ENCODE peak calls at places on chromosome 9, in eight cellular contexts. D is natural killer cell, M is cardiac fibroblast, H is dorsolateral prefrontal cortex, E is left ventricle myocardium inferior, I is Calu3, R is endothelial cell, O is hepatocyte. X is an unnamed sample.

GRCh38 chr9:131951905-131952304 is 127.8 kb downstream of the MED27 start:
- DNase-seq in I (no peak), O (no peak), D (no peak), E (peak), H (peak), M (peak), R (no peak), X (peak)

GRCh38 chr9:34279431-34279830 is 49.6 kb downstream of the KIF24 start:
- DNase-seq in D (no peak), R (no peak), E (no peak), H (no peak), I (no peak), M (peak), O (no peak), X (no peak)

GRCh38 chr9:123629531-123629930 is 273.5 kb downstream of the CRB2 start:
- DNase-seq in M (no peak), I (no peak), R (no peak), O (no peak), D (no peak), H (no peak), E (no peak), X (no peak)

GRCh38 chr9:124818431-124819281 is 34.6 kb upstream of the WDR38 start:
- DNase-seq in D (no peak), M (no peak), H (no peak), R (no peak), E (no peak), I (peak), O (peak), X (no peak)

GRCh38 chr9:94083384-94083783 is 880 bp upstream of the PTPDC1 start:
- DNase-seq in I (no peak), M (peak), D (no peak), E (no peak), H (no peak), R (no peak), O (no peak), X (no peak)

GRCh38 chr9:74846771-74847170 is 41.0 kb downstream of the TRPM6 start:
- DNase-seq in E (no peak), M (no peak), H (no peak), R (no peak), D (no peak), O (no peak), I (no peak), X (no peak)

GRCh38 chr9:87387351-87388055 is 110.2 kb upstream of the DAPK1 start:
- DNase-seq in O (no peak), R (no peak), I (no peak), E (no peak), M (peak), D (no peak), H (no peak), X (no peak)

GRCh38 chr9:112533660-112534059 is 47.0 kb downstream of the KIAA1958 start:
- DNase-seq in O (no peak), M (no peak), H (no peak), E (no peak), I (no peak), D (no peak), R (no peak), X (no peak)

GRCh38 chr9:119164716-119165115 is 204.5 kb downstream of the BRINP1 start:
- DNase-seq in I (no peak), H (no peak), O (no peak), D (no peak), R (no peak), E (no peak), M (no peak), X (no peak)

GRCh38 chr9:127539259-127539981 is 72.7 kb upstream of the STXBP1 start:
- DNase-seq in O (no peak), H (no peak), E (no peak), M (no peak), D (no peak), I (no peak), R (no peak), X (no peak)

GRCh38 chr9:134693641-134694367 is 52.2 kb downstream of the COL5A1 start:
- DNase-seq in R (no peak), H (peak), D (no peak), O (no peak), E (peak), M (no peak), I (no peak), X (no peak)

GRCh38 chr9:73810585-73811215 is 659.0 kb downstream of the ANXA1 start:
- DNase-seq in D (no peak), E (no peak), R (no peak), I (no peak), H (no peak), O (no peak), M (peak), X (no peak)

GRCh38 chr9:19162956-19163355 is 35.7 kb upstream of the PLIN2 start:
- DNase-seq in R (no peak), E (peak), D (no peak), M (peak), O (peak), I (no peak), H (no peak), X (no peak)

GRCh38 chr9:128895556-128895955 is 13.6 kb downstream of the LRRC8A start:
- DNase-seq in H (no peak), O (no peak), R (no peak), D (no peak), I (no peak), M (no peak), E (no peak), X (no peak)

GRCh38 chr9:116589392-116590354 is 97.4 kb upstream of the TRIM32 start:
- DNase-seq in R (peak), M (peak), E (no peak), H (no peak), O (peak), I (no peak), D (no peak), X (no peak)

GRCh38 chr9:16103613-16104012 is 550.8 kb downstream of the CCDC171 start:
- DNase-seq in M (no peak), E (no peak), H (no peak), O (peak), D (no peak), I (no peak), R (no peak), X (no peak)

GRCh38 chr9:69697475-69697874 is 25.3 kb upstream of the APBA1 start:
- DNase-seq in O (no peak), R (no peak), D (no peak), H (no peak), E (no peak), I (no peak), M (no peak), X (no peak)

GRCh38 chr9:79809931-79810330 is 238.2 kb downstream of the TLE4 start:
- DNase-seq in D (no peak), O (no peak), M (peak), H (no peak), E (no peak), I (no peak), R (no peak), X (no peak)

GRCh38 chr9:11194249-11194648 is 581.4 kb upstream of the PTPRD start:
- DNase-seq in O (no peak), I (no peak), D (no peak), E (no peak), M (no peak), H (no peak), R (no peak), X (no peak)

GRCh38 chr9:134027561-134027960 is 2.3 kb downstream of the BRD3OS start:
- DNase-seq in H (no peak), O (no peak), I (no peak), E (no peak), M (no peak), D (no peak), R (no peak), X (no peak)

GRCh38 chr9:1042466-1042865 is 7.7 kb upstream of the DMRT2 start:
- DNase-seq in H (peak), E (no peak), I (no peak), O (no peak), M (no peak), R (peak), D (no peak), X (no peak)
- TF ChIP-seq CTCF in H (peak), E (peak), I (no peak), O (no peak), M (no peak), R (peak), D (no peak), X (peak)

GRCh38 chr9:21812415-21812814 is 10.0 kb downstream of the MTAP start:
- DNase-seq in I (peak), M (peak), H (no peak), E (no peak), O (no peak), R (peak), D (no peak), X (no peak)
- TF ChIP-seq CTCF in I (no peak), M (no peak), H (no peak), E (no peak), O (no peak), R (no peak), D (no peak), X (no peak)

DNA sequence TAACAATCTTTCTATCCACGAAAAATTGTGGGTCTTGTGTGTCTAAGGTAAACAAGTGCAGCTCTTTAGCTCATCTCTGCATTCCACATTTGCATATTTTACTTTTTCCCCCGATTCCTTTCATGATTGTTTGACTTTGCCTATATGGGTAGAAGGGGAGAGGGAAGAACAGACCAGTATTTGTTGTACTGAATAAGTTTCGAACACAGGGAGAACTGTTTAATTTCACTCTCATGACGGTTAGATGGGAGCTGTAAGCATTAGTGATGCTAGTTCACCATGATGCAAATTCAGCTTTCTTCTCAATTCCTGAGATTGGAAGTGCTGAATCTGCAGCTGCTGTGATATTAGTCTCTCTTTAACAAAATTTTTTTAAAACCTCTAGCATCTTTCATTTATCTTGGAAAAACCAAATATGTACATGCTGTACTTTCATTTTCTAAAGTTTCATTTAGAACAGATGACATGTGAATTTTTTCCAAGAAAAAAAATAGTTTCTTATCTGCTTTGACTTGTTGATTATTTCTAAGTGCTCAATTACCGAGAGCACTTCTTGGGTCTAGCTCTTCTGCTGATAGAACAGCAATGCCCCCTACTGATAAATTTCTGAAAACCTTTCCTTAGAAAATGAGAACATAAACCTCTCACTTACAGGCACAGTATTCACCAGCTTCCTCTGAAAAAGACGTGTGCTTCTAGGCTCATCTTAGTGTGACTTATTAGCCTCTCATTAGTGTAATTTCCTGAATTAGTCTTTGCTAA is 149.5 kb downstream of the BAAT start:
- DNase-seq in I (no peak), H (no peak), R (peak), D (no peak), M (peak), E (no peak), O (peak), X (no peak)
- TF ChIP-seq CTCF in I (no peak), H (peak), R (peak), D (no peak), M (no peak), E (peak), O (peak), X (peak)

DNA sequence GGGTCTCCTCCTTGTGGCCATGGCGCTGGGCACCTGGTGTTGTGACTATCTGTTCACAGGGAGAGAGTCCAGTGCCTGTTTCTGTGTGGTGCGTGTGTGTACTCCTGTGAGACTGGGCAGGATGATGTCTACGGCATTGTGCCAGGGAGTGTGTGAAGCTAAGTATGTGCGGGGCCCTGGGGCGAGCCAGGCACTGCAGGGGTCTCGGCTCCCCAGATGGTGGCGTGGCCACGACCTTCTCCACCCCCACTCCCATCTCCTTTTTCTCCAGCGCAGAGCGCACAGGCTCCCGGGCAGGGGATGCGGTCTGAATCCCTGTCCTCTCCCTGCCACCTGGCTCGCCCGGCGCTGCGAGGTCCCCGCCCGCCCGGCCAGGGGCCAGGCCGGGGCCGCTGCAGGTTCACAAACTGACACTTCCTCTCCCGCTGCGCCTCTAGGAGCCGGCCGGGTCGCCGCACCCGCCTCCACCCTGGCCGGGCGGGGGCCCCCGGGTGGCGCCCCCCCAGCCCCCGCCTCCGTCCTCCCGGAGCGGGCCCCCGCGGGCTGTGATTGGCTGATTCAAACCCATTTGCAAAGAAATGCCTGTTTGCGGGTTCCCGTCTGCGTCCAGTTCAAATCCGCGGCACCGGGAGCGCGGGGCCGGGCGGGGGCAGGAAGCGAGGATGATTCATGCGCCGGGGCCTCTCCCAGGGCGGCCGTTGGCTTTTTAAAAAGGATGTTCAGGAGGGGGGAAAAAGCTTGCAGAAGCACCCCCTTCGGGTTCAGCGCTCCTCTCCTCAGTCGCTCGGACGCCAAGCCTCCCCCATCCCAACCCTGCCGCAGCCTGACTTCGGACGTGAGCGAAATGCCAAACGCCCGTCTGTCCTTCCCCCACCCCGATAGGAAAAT is 790 bp downstream of the PHF19 start:
- DNase-seq in H (peak), M (peak), O (peak), I (peak), E (peak), R (peak), D (peak), X (peak)
- TF ChIP-seq CTCF in H (no peak), M (no peak), O (no peak), I (no peak), E (no peak), R (no peak), D (no peak), X (no peak)

GRCh38 chr9:14278291-14278721 is 35.6 kb downstream of the NFIB start:
- DNase-seq in E (no peak), D (no peak), O (no peak), H (no peak), I (no peak), M (peak), R (no peak), X (no peak)

GRCh38 chr9:14277202-14277601 is 36.7 kb downstream of the NFIB start:
- DNase-seq in R (no peak), H (no peak), E (peak), I (peak), O (no peak), M (peak), D (no peak), X (no peak)

GRCh38 chr9:14279671-14280070 is 34.3 kb downstream of the NFIB start:
- DNase-seq in H (no peak), O (no peak), I (no peak), R (no peak), D (no peak), M (peak), E (no peak), X (no peak)

GRCh38 chr9:14275331-14275730 is 38.6 kb downstream of the NFIB start:
- DNase-seq in I (no peak), H (no peak), O (no peak), D (no peak), E (no peak), M (peak), R (no peak), X (no peak)

DNA sequence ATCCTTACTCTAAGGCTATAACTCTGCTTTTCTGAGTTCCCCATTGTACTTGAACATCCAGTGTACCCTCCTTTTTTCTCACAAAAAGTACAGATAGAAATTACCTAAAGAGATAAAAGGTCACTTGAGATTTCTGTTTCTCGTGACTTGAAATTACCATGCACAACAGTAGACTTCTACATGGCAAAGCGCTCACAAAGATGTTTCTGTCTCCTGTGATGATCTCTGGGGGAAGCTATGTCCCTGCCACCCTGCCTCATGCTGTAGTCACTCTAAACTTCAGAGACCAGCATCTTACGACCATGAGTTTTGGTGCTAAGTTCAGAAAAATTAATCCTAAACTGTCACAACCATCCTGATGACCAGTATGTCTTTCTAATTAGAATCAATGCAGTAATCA is 36.2 kb downstream of the NFIB start:
- DNase-seq in O (no peak), E (no peak), D (no peak), I (no peak), R (no peak), M (peak), H (no peak), X (no peak)
- TF ChIP-seq CTCF in O (no peak), E (no peak), D (no peak), I (no peak), R (no peak), M (no peak), H (no peak), X (no peak)

X was measured in heart right ventricle.